ENCODE peak calls at places on chromosome 22, in seven cellular contexts. E, S, O, H, F, A and L are unnamed samples.
A peak's percentile ranks its signal among the peaks of the same experiment; 100 is the strongest.

GRCh38 chr22:48153726-48154125 is 1391.3 kb downstream of the TBC1D22A start:
- DNase-seq in S (no peak), A (no peak), F (no peak), H (peak; percentile 76), O (no peak), E (no peak), L (no peak)

GRCh38 chr22:45162531-45162930 is 1.2 kb upstream of the NUP50 start:
- DNase-seq in O (no peak), S (no peak), E (no peak), A (no peak), F (no peak), H (peak; percentile 22), L (no peak)

GRCh38 chr22:40709752-40710413 is 30.6 kb downstream of the MCHR1 start:
- DNase-seq in A (no peak), O (no peak), E (no peak), F (peak; percentile 37), H (no peak), S (peak; percentile 56), L (no peak)

GRCh38 chr22:29751139-29751538 is 15.7 kb downstream of the ZMAT5 start:
- DNase-seq in S (peak; percentile 75), A (no peak), F (peak; percentile 93), E (no peak), O (no peak), H (no peak), L (no peak)

GRCh38 chr22:20464096-20464614 is 26.5 kb upstream of the SCARF2 start:
- DNase-seq in O (no peak), F (no peak), H (no peak), S (no peak), A (no peak), E (no peak), L (no peak)

GRCh38 chr22:43971112-43971511 is 15.9 kb downstream of the SAMM50 start:
- DNase-seq in A (no peak), E (no peak), F (no peak), O (no peak), H (no peak), S (no peak), L (no peak)

GRCh38 chr22:30004689-30005088 is 75.6 kb upstream of the HORMAD2 start:
- DNase-seq in O (no peak), H (no peak), S (no peak), A (no peak), F (no peak), E (no peak), L (no peak)

GRCh38 chr22:26474687-26475086 is 8.9 kb downstream of the HPS4 start:
- DNase-seq in F (peak; percentile 45), H (no peak), O (no peak), E (peak; percentile 47), A (no peak), S (no peak), L (peak; percentile 49)

GRCh38 chr22:46657996-46658947 is 38.1 kb downstream of the GRAMD4 start:
- DNase-seq in H (no peak), A (no peak), E (peak; percentile 76), S (no peak), O (no peak), F (no peak), L (no peak)

GRCh38 chr22:47161631-47162030 is 399.2 kb downstream of the TBC1D22A start:
- DNase-seq in E (no peak), F (no peak), A (no peak), H (no peak), S (no peak), O (no peak), L (no peak)

GRCh38 chr22:35489225-35489624 is 51.4 kb upstream of the RASD2 start:
- DNase-seq in A (no peak), O (no peak), H (no peak), S (no peak), E (peak; percentile 70), F (no peak), L (peak; percentile 58)

GRCh38 chr22:35480143-35480542 is 60.5 kb upstream of the RASD2 start:
- DNase-seq in E (peak; percentile 9), A (peak; percentile 7), S (no peak), H (peak; percentile 65), F (no peak), O (peak; percentile 43), L (peak; percentile 55)

GRCh38 chr22:23874871-23875270 is 17.2 kb downstream of the SLC2A11 start:
- DNase-seq in S (no peak), O (no peak), F (no peak), E (no peak), H (no peak), A (no peak), L (no peak)

GRCh38 chr22:33519140-33519973 is 400.9 kb downstream of the LARGE1 start:
- DNase-seq in E (peak; percentile 4), A (no peak), H (peak; percentile 57), O (no peak), F (no peak), S (peak; percentile 17), L (peak; percentile 8)

GRCh38 chr22:47587861-47588582 is 825.6 kb downstream of the TBC1D22A start:
- DNase-seq in O (no peak), A (no peak), H (no peak), S (no peak), F (no peak), E (no peak), L (no peak)

GRCh38 chr22:20243545-20244249 is 24.4 kb downstream of the RTN4R start:
- DNase-seq in E (peak; percentile 54), O (peak; percentile 22), A (peak; percentile 57), H (peak; percentile 64), F (peak; percentile 80), S (peak; percentile 96), L (peak; percentile 67)

GRCh38 chr22:42614312-42615091 is at the start of gene POLDIP3:
- DNase-seq in F (peak; percentile 96), E (peak; percentile 95), H (peak; percentile 99), S (peak; percentile 93), A (peak; percentile 98), O (peak; percentile 97), L (peak; percentile 86)

GRCh38 chr22:21857501-21857914 is 9.9 kb downstream of the MAPK1 start:
- DNase-seq in A (no peak), O (no peak), S (no peak), E (no peak), H (no peak), F (peak; percentile 53), L (no peak)

GRCh38 chr22:41367039-41367679 is 14.6 kb upstream of the TEF start:
- DNase-seq in H (peak; percentile 96), O (peak; percentile 80), E (peak; percentile 71), S (peak; percentile 84), F (peak; percentile 80), A (peak; percentile 82), L (peak; percentile 74)

GRCh38 chr22:32794449-32795213 is 6.9 kb upstream of the TIMP3 start:
- DNase-seq in S (no peak), F (no peak), H (no peak), E (no peak), A (no peak), O (no peak), L (no peak)

GRCh38 chr22:49673048-49673447 is 154.6 kb downstream of the BRD1 start:
- DNase-seq in F (no peak), H (no peak), O (no peak), A (no peak), S (no peak), E (no peak), L (no peak)

GRCh38 chr22:43823353-43823908 is 11.3 kb upstream of the EFCAB6 start:
- DNase-seq in F (no peak), O (no peak), S (no peak), E (peak; percentile 56), A (no peak), H (no peak), L (no peak)

GRCh38 chr22:50308986-50309600 is 1.6 kb upstream of the PLXNB2 start:
- DNase-seq in E (no peak), H (no peak), F (peak; percentile 51), S (peak; percentile 86), A (no peak), O (no peak), L (no peak)

GRCh38 chr22:27879923-27880322 is 39.1 kb downstream of the PITPNB start:
- DNase-seq in H (no peak), S (peak; percentile 56), F (peak; percentile 19), A (peak; percentile 55), E (peak; percentile 49), O (peak; percentile 34), L (peak; percentile 11)